ENCODE peak calls at places on chromosome 7, in eight cellular contexts. A is lower leg skin; S is stimulated activated CD4-positive, alpha-beta T cell treated with anti-CD3 and anti-CD28 coated beads, Interleukin-2, amount 100 ng/mL, for 48 hours; W is epithelial cell of prostate; C is SK-N-DZ; J is fibroblast of lung; F is SHP77; N is MCF 10A. E is an unnamed sample.

GRCh38 chr7:138962561-138963270 is 18.5 kb downstream of the KIAA1549 start:
- DNase-seq in A (no peak), S (no peak), W (no peak), C (no peak), J (no peak), F (no peak), N (no peak), E (no peak)

GRCh38 chr7:125934539-125934938 is 1004.9 kb upstream of the POT1 start:
- DNase-seq in A (peak; percentile 16), S (no peak), W (no peak), C (no peak), J (no peak), F (peak; percentile 69), N (peak; percentile 58), E (no peak)

GRCh38 chr7:128833939-128834310 is 3.7 kb downstream of the FLNC start:
- DNase-seq in A (no peak), S (no peak), W (no peak), C (no peak), J (peak; percentile 56), F (no peak), N (no peak), E (no peak)

GRCh38 chr7:105625986-105626385 is 44.7 kb upstream of the EFCAB10 start:
- DNase-seq in A (no peak), S (no peak), W (no peak), C (no peak), J (no peak), F (no peak), N (no peak), E (no peak)

GRCh38 chr7:105178177-105178576 is 164.2 kb downstream of the KMT2E start:
- DNase-seq in A (no peak), S (no peak), W (no peak), C (no peak), J (no peak), F (no peak), N (no peak), E (no peak)

GRCh38 chr7:42226354-42226941 is 10.6 kb downstream of the GLI3 start:
- DNase-seq in A (no peak), S (no peak), W (no peak), C (no peak), J (peak; percentile 52), F (peak; percentile 22), N (no peak), E (no peak)

GRCh38 chr7:5643280-5643679 is 138.2 kb downstream of the RNF216 start:
- DNase-seq in A (no peak), S (no peak), W (no peak), C (no peak), J (no peak), F (no peak), N (peak; percentile 35), E (no peak)

GRCh38 chr7:127667751-127668530 is 15.9 kb downstream of the SND1 start:
- DNase-seq in A (no peak), S (no peak), W (no peak), C (no peak), J (no peak), F (no peak), N (no peak), E (no peak)

GRCh38 chr7:42338231-42339222 is 101.5 kb upstream of the GLI3 start:
- DNase-seq in A (no peak), S (no peak), W (no peak), C (no peak), J (peak; percentile 96), F (no peak), N (no peak), E (no peak)

GRCh38 chr7:88401009-88401623 is 94.4 kb upstream of the STEAP4 start:
- DNase-seq in A (no peak), S (no peak), W (no peak), C (peak; percentile 14), J (no peak), F (peak; percentile 4), N (peak; percentile 41), E (no peak)

GRCh38 chr7:129341838-129342806 is 92.1 kb upstream of the STRIP2 start:
- DNase-seq in A (no peak), S (no peak), W (no peak), C (no peak), J (no peak), F (no peak), N (no peak), E (no peak)

GRCh38 chr7:79298145-79298760 is 155.2 kb downstream of the MAGI2 start:
- DNase-seq in A (peak; percentile 23), S (no peak), W (no peak), C (peak; percentile 64), J (peak; percentile 84), F (peak; percentile 33), N (peak; percentile 55), E (no peak)

GRCh38 chr7:108016841-108017775 is 14.1 kb upstream of the LAMB1 start:
- DNase-seq in A (no peak), S (no peak), W (peak; percentile 66), C (no peak), J (peak; percentile 66), F (peak; percentile 7), N (peak; percentile 65), E (no peak)

GRCh38 chr7:37448637-37449331 is at the start of gene ELMO1:
- DNase-seq in A (peak; percentile 67), S (peak; percentile 62), W (no peak), C (peak; percentile 87), J (peak; percentile 50), F (no peak), N (no peak), E (peak; percentile 86)

GRCh38 chr7:73631558-73631957 is 7.2 kb upstream of the MLXIPL start:
- DNase-seq in A (no peak), S (no peak), W (no peak), C (no peak), J (no peak), F (no peak), N (no peak), E (no peak)

GRCh38 chr7:116588641-116589594 is 64.1 kb downstream of the CAV1 start:
- DNase-seq in A (no peak), S (no peak), W (no peak), C (peak; percentile 44), J (peak; percentile 84), F (peak; percentile 12), N (peak; percentile 64), E (no peak)

GRCh38 chr7:111736475-111736874 is 174.2 kb upstream of the IMMP2L start:
- DNase-seq in A (no peak), S (no peak), W (no peak), C (no peak), J (no peak), F (no peak), N (no peak), E (no peak)

GRCh38 chr7:21300692-21301091 is 127.2 kb upstream of the SP4 start:
- DNase-seq in A (no peak), S (no peak), W (no peak), C (no peak), J (no peak), F (peak; percentile 11), N (peak; percentile 8), E (no peak)

GRCh38 chr7:121831320-121831719 is 41.6 kb upstream of the PTPRZ1 start:
- DNase-seq in A (no peak), S (no peak), W (peak; percentile 3), C (no peak), J (no peak), F (no peak), N (no peak), E (no peak)

GRCh38 chr7:122315507-122316466 is 11.2 kb upstream of the FEZF1 start:
- DNase-seq in A (no peak), S (no peak), W (no peak), C (no peak), J (no peak), F (no peak), N (no peak), E (no peak)

GRCh38 chr7:66216687-66217086 is 11.6 kb downstream of the TPST1 start:
- DNase-seq in A (no peak), S (no peak), W (no peak), C (no peak), J (no peak), F (no peak), N (no peak), E (no peak)

GRCh38 chr7:69732203-69732602 is 133.9 kb downstream of the AUTS2 start:
- DNase-seq in A (no peak), S (no peak), W (peak; percentile 68), C (no peak), J (no peak), F (peak; percentile 11), N (no peak), E (no peak)

GRCh38 chr7:112669306-112669705 is 120.9 kb downstream of the TMEM168 start:
- DNase-seq in A (no peak), S (no peak), W (peak; percentile 44), C (no peak), J (no peak), F (no peak), N (no peak), E (no peak)

GRCh38 chr7:29122750-29123149 is 23.6 kb downstream of the CPVL start:
- DNase-seq in A (no peak), S (no peak), W (no peak), C (no peak), J (no peak), F (no peak), N (no peak), E (no peak)

GRCh38 chr7:82110146-82110823 is 333.3 kb downstream of the CACNA2D1 start:
- DNase-seq in A (no peak), S (no peak), W (no peak), C (peak; percentile 89), J (no peak), F (no peak), N (no peak), E (no peak)

GRCh38 chr7:151001546-151001945 is 10.7 kb downstream of the NOS3 start:
- DNase-seq in A (no peak), S (no peak), W (no peak), C (no peak), J (no peak), F (no peak), N (no peak), E (no peak)

GRCh38 chr7:65746398-65746669 is 126.5 kb upstream of the VKORC1L1 start:
- DNase-seq in A (no peak), S (no peak), W (no peak), C (no peak), J (peak; percentile 63), F (no peak), N (peak; percentile 11), E (no peak)